ENCODE peak calls at places on chromosomes 4 and X, in four cellular contexts. G, C, X and V are unnamed samples.

GRCh38 chrX:6024204-6024603 is 204.5 kb downstream of the NLGN4X start:
- DNase-seq in G (no peak), C (no peak), X (no peak), V (peak; percentile 22)

GRCh38 chr4:77734928-77735327 is 84.2 kb downstream of the CNOT6L start:
- DNase-seq in G (peak; percentile 1), C (no peak), X (no peak), V (peak; percentile 86)

GRCh38 chrX:154967603-154968002 is 54.9 kb downstream of the F8 start:
- DNase-seq in G (no peak), C (no peak), X (no peak), V (no peak)

GRCh38 chrX:68822641-68823410 is 6.0 kb upstream of the EFNB1 start:
- DNase-seq in G (peak; percentile 78), C (no peak), X (peak; percentile 71), V (peak; percentile 34)

GRCh38 chr4:22754091-22754490 is 61.4 kb downstream of the GBA3 start:
- DNase-seq in G (no peak), C (no peak), X (no peak), V (peak; percentile 12)

GRCh38 chrX:100745806-100746537 is 14.1 kb upstream of the SYTL4 start:
- DNase-seq in G (no peak), C (no peak), X (no peak), V (no peak)

GRCh38 chr4:2937986-2938385 is 25.2 kb downstream of the NOP14 start:
- DNase-seq in G (no peak), C (no peak), X (no peak), V (no peak)

GRCh38 chr4:38618510-38618909 is 45.5 kb upstream of the KLF3 start:
- DNase-seq in G (no peak), C (no peak), X (no peak), V (no peak)

GRCh38 chr4:129446074-129446473 is 350.1 kb downstream of the C4orf33 start:
- DNase-seq in G (peak; percentile 67), C (no peak), X (no peak), V (peak; percentile 45)

GRCh38 chr4:71069063-71069462 is 75.6 kb downstream of the DCK start:
- DNase-seq in G (no peak), C (no peak), X (no peak), V (no peak)